ENCODE peak calls at places on chromosome 17, in five cellular contexts. H, K, J, G and S are unnamed samples.

GRCh38 chr17:50205111-50205821 is 3.8 kb upstream of the COL1A1 start:
- DNase-seq in G (no peak), H (no peak), J (no peak), K (peak), S (no peak)

GRCh38 chr17:66183529-66183928 is 8.4 kb downstream of the CEP112 start:
- DNase-seq in G (no peak), K (no peak), J (no peak), H (no peak), S (no peak)

GRCh38 chr17:77286641-77287431 is 146.1 kb downstream of the SEC14L1 start:
- DNase-seq in H (no peak), K (no peak), J (no peak), G (no peak), S (no peak)

GRCh38 chr17:11290814-11291213 is 49.8 kb downstream of the SHISA6 start:
- DNase-seq in G (no peak), K (no peak), H (no peak), J (no peak), S (no peak)

GRCh38 chr17:73760186-73760758 is 116.0 kb upstream of the SDK2 start:
- DNase-seq in G (peak), H (no peak), K (no peak), J (no peak), S (no peak)

GRCh38 chr17:10744509-10745000 is 14.7 kb upstream of the TMEM220 start:
- DNase-seq in K (no peak), H (no peak), J (no peak), G (no peak), S (no peak)

GRCh38 chr17:65723356-65723928 is 162.0 kb upstream of the AXIN2 start:
- DNase-seq in K (no peak), H (no peak), J (no peak), G (no peak), S (no peak)

GRCh38 chr17:4573682-4574081 is 10.6 kb upstream of the SMTNL2 start:
- DNase-seq in J (no peak), K (no peak), G (no peak), H (no peak), S (no peak)

GRCh38 chr17:55266051-55266957 is 1.5 kb downstream of the HLF start:
- DNase-seq in H (no peak), J (no peak), K (no peak), G (no peak), S (no peak)

GRCh38 chr17:81131486-81132196 is 33.7 kb upstream of the PVALEF start:
- DNase-seq in G (no peak), J (no peak), H (no peak), K (no peak), S (no peak)

GRCh38 chr17:373616-374225 is 21.1 kb upstream of the RPH3AL start:
- DNase-seq in J (no peak), K (no peak), H (no peak), G (no peak), S (no peak)

GRCh38 chr17:82449136-82449882 is 1.2 kb downstream of the CYBC1 start:
- DNase-seq in G (no peak), K (no peak), J (no peak), H (peak), S (peak)

GRCh38 chr17:70510288-70510687 is 341.0 kb downstream of the KCNJ2 start:
- DNase-seq in H (no peak), J (no peak), G (no peak), K (no peak), S (no peak)

GRCh38 chr17:80717661-80718060 is 173.0 kb downstream of the RPTOR start:
- DNase-seq in K (no peak), J (no peak), G (no peak), H (no peak), S (no peak)

GRCh38 chr17:66807182-66807581 is 27.7 kb upstream of the CACNG5 start:
- DNase-seq in H (no peak), J (no peak), G (no peak), K (peak), S (no peak)

GRCh38 chr17:50425001-50425681 is 877 bp upstream of the ACSF2 start:
- DNase-seq in K (no peak), G (no peak), J (no peak), H (no peak), S (peak)

GRCh38 chr17:35821308-35821707 is 12.0 kb downstream of the TAF15 start:
- DNase-seq in G (no peak), K (no peak), J (no peak), H (no peak), S (no peak)

GRCh38 chr17:28645576-28645939 is 600 bp upstream of the BLTP2 start:
- DNase-seq in K (no peak), H (no peak), J (no peak), G (no peak), S (no peak)

GRCh38 chr17:8075081-8075480 is 12.4 kb downstream of the ALOX12B start:
- DNase-seq in H (no peak), J (no peak), G (no peak), K (no peak), S (no peak)

GRCh38 chr17:48642843-48643696 is 16.9 kb upstream of the HOXB9 start:
- DNase-seq in H (no peak), G (no peak), J (no peak), K (peak), S (no peak)

GRCh38 chr17:20243524-20243923 is 223.8 kb downstream of the LGALS9B start:
- DNase-seq in H (no peak), K (no peak), G (no peak), J (no peak), S (no peak)

GRCh38 chr17:45346255-45347015 is 29.6 kb upstream of the MAP3K14 start:
- DNase-seq in K (peak), G (no peak), H (no peak), J (no peak), S (no peak)

GRCh38 chr17:164536-165235 is 16.8 kb downstream of the DOC2B start:
- DNase-seq in G (peak), K (no peak), H (peak), J (no peak), S (no peak)

GRCh38 chr17:142876-143784 is 5.8 kb downstream of the SCGB1C2 start:
- DNase-seq in K (peak), J (no peak), H (no peak), G (no peak), S (no peak)

GRCh38 chr17:1783271-1783670 is 21.4 kb downstream of the SERPINF1 start:
- DNase-seq in J (no peak), G (no peak), H (no peak), K (no peak), S (no peak)

GRCh38 chr17:67588326-67588725 is 129.4 kb upstream of the NOL11 start:
- DNase-seq in H (no peak), K (no peak), J (no peak), G (no peak), S (no peak)

GRCh38 chr17:1783834-1784611 is 22.2 kb downstream of the SERPINF1 start:
- DNase-seq in K (no peak), H (no peak), J (no peak), G (peak), S (peak)

GRCh38 chr17:31558748-31559646 is 167.5 kb downstream of the RAB11FIP4 start:
- DNase-seq in H (peak), J (no peak), G (peak), K (peak), S (peak)

GRCh38 chr17:45791935-45792334 is 7.8 kb downstream of the CRHR1 start:
- DNase-seq in K (no peak), G (no peak), H (no peak), J (no peak), S (no peak)

GRCh38 chr17:9238340-9239259 is 217.3 kb downstream of the NTN1 start:
- DNase-seq in J (no peak), H (no peak), G (no peak), K (no peak), S (no peak)

GRCh38 chr17:45923511-45924268 is 29.3 kb downstream of the MAPT start:
- DNase-seq in H (no peak), J (no peak), G (no peak), K (no peak), S (no peak)

GRCh38 chr17:29250666-29251065 is 4.0 kb downstream of the CRYBA1 start:
- DNase-seq in G (no peak), K (no peak), H (no peak), J (peak), S (no peak)

GRCh38 chr17:4559851-4560820 is at the start of gene GGT6:
- DNase-seq in J (no peak), K (no peak), H (no peak), G (no peak), S (no peak)

GRCh38 chr17:64174686-64175456 is 44.9 kb upstream of the ERN1 start:
- DNase-seq in G (no peak), K (no peak), J (no peak), H (no peak), S (no peak)

GRCh38 chr17:4881761-4882555 is 17.4 kb upstream of the C17orf107 start:
- DNase-seq in K (no peak), G (peak), H (peak), J (no peak), S (peak)